ENCODE peak calls at places on chromosomes 16 and 17, in eight cellular contexts. K is HCT116, H is IMR-90, N is GM23248, T is endothelial cell of umbilical vein, F is H9, I is PC-3, S is fibroblast of lung. W is an unnamed sample.

GRCh38 chr17:7173687-7174602 is 5.2 kb downstream of the ASGR1 start:
- DNase-seq in K (no peak), H (no peak), N (peak; percentile 51), T (peak; percentile 89), F (peak; percentile 96), I (no peak), S (no peak), W (no peak)

GRCh38 chr16:70589998-70590471 is 56.3 kb upstream of the IL34 start:
- DNase-seq in K (no peak), H (peak; percentile 85), N (peak; percentile 51), T (peak; percentile 19), F (no peak), I (no peak), S (peak; percentile 43), W (no peak)

GRCh38 chr16:48173877-48174276 is 18.1 kb upstream of the ABCC12 start:
- DNase-seq in K (no peak), H (no peak), N (no peak), T (no peak), F (no peak), I (no peak), S (no peak), W (no peak)

GRCh38 chr16:10577305-10578202 is 2.8 kb downstream of the EMP2 start:
- DNase-seq in K (no peak), H (no peak), N (peak; percentile 40), T (no peak), F (peak; percentile 52), I (peak; percentile 41), S (no peak), W (no peak)

GRCh38 chr16:49556252-49557069 is 182.9 kb downstream of the C16orf78 start:
- DNase-seq in K (peak; percentile 4), H (peak; percentile 35), N (peak; percentile 33), T (peak; percentile 47), F (peak; percentile 55), I (peak; percentile 28), S (peak; percentile 54), W (no peak)

GRCh38 chr17:42325026-42325425 is 36.7 kb downstream of the STAT5A start:
- DNase-seq in K (peak; percentile 81), H (peak; percentile 88), N (peak; percentile 99), T (peak; percentile 35), F (no peak), I (no peak), S (peak; percentile 43), W (no peak)

GRCh38 chr17:80786470-80786869 is 205.2 kb upstream of the CHMP6 start:
- DNase-seq in K (no peak), H (no peak), N (no peak), T (no peak), F (peak; percentile 49), I (no peak), S (no peak), W (no peak)

GRCh38 chr16:10255728-10256127 is 73.5 kb upstream of the GRIN2A start:
- DNase-seq in K (no peak), H (no peak), N (no peak), T (no peak), F (no peak), I (no peak), S (no peak), W (no peak)

GRCh38 chr17:42670199-42670924 is 6.4 kb downstream of the PLEKHH3 start:
- DNase-seq in K (no peak), H (no peak), N (no peak), T (no peak), F (peak; percentile 96), I (no peak), S (no peak), W (no peak)

GRCh38 chr17:75086496-75087181 is 1.1 kb upstream of the SLC16A5 start:
- DNase-seq in K (no peak), H (no peak), N (no peak), T (no peak), F (peak; percentile 58), I (no peak), S (no peak), W (no peak)

GRCh38 chr17:75088902-75089417 is 1.2 kb downstream of the SLC16A5 start:
- DNase-seq in K (no peak), H (no peak), N (peak; percentile 69), T (peak; percentile 69), F (peak; percentile 78), I (peak; percentile 65), S (no peak), W (no peak)

GRCh38 chr17:75087182-75087557 is 584 bp upstream of the SLC16A5 start:
- DNase-seq in K (no peak), H (no peak), N (no peak), T (no peak), F (no peak), I (no peak), S (no peak), W (no peak)

GRCh38 chr17:75087558-75088453 is at the start of gene SLC16A5:
- DNase-seq in K (peak; percentile 84), H (peak; percentile 55), N (peak; percentile 74), T (peak; percentile 81), F (peak; percentile 99), I (no peak), S (peak; percentile 75), W (peak; percentile 81)

DNA sequence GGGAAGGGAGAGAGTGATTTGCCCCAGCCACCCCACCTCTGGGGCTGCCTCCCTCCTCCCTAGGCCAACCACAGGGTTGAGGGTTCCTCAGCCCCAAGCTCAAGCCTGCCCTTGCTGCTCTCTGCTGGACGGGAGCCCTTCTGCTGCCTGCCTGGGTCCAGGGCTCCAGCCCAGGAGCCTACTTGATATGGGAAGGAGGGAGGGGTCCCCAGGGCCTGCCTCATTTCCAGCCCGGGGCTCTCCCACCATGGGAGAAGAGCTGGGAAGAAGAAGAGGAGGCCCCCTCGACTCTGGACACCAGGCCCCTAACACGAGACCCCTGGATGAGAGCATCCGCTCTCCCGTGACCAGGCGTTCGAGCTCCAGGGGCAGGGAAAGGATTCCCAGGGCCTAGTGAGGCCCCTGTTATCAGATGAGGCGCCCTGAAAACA is 726 bp downstream of the SLC16A5 start:
- DNase-seq in K (no peak), H (no peak), N (no peak), T (no peak), F (peak; percentile 61), I (no peak), S (no peak), W (no peak)
- H3K4me1 ChIP-seq in K (peaks cover 91% of the 10 kb centered on the region), H (peaks cover 26% of the 10 kb centered on the region), N (peaks cover 9% of the 10 kb centered on the region), T (peaks cover 42% of the 10 kb centered on the region), F (peaks cover 7% of the 10 kb centered on the region), I (peaks cover 27% of the 10 kb centered on the region), S (peaks cover 21% of the 10 kb centered on the region), W (peaks cover 37% of the 10 kb centered on the region)

GRCh38 chr16:167117-167462 is 1.3 kb downstream of the HBM start:
- DNase-seq in K (no peak), H (no peak), N (no peak), T (no peak), F (no peak), I (no peak), S (no peak), W (no peak)

GRCh38 chr16:168424-168823 is 2.6 kb downstream of the HBM start:
- DNase-seq in K (no peak), H (no peak), N (no peak), T (no peak), F (no peak), I (no peak), S (no peak), W (no peak)

GRCh38 chr16:165539-166374 is at the start of gene HBM:
- DNase-seq in K (no peak), H (no peak), N (no peak), T (no peak), F (no peak), I (no peak), S (no peak), W (no peak)

GRCh38 chr16:165218-165538 is 600 bp upstream of the HBM start:
- DNase-seq in K (no peak), H (no peak), N (no peak), T (no peak), F (peak; percentile 57), I (no peak), S (no peak), W (no peak)

GRCh38 chr16:166375-167116 is 768 bp downstream of the HBM start:
- DNase-seq in K (no peak), H (no peak), N (no peak), T (no peak), F (no peak), I (no peak), S (no peak), W (no peak)
- H4K20me1 ChIP-seq in K (no peaks in the 10 kb centered on the region), H (peaks cover 5% of the 10 kb centered on the region), N (no peaks in the 10 kb centered on the region), T (no peaks in the 10 kb centered on the region), F (no peaks in the 10 kb centered on the region), I (no peaks in the 10 kb centered on the region), S (no peaks in the 10 kb centered on the region), W (no peaks in the 10 kb centered on the region)

DNA sequence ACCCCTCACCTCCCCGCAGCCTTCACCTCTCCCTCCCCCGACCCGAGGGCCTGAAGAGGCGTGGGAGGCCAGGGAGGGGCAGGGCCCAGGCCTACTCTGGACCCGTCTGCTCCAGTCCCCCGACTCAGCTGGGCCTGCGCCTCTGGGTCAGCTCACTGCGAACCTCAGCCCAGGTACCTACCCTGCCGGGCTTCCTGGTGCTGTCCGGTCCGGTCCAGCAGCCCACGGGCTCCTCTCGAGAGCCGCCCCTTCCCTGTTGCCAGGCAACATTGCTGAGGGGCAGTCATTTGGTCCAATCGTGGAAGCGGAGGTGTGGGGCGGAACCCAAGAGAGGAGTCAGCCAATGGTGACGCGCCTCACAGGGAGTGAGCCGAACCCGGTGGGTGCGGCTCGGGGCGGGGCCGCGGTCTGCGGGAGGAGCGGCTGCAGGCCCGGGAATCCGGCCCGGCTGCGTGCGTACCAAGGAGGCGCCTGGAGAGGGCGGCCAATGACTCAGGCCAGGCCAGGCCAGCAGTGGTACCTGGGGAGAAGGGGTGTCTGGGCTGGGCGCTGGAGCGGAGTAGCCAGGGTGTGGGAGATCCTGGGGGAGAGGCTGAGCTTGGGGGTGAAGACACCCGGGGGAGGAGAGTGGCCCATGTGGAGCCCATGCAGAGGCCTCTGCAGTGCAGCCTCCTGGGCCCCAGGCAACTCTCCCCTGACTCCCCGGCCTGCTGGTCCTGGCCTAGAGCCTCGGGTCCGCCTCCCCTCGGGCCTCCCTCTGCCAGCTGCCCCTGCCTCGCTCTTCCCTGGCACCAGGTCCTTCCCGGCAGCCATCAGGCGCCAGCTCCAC is at the start of gene MEAK7:
- DNase-seq in K (peak; percentile 98), H (peak; percentile 98), N (peak; percentile 100), T (peak; percentile 98), F (peak; percentile 98), I (peak; percentile 98), S (peak; percentile 98), W (peak; percentile 97)
- H3K4me1 ChIP-seq in K (peaks cover 69% of the 10 kb centered on the region), H (peaks cover 14% of the 10 kb centered on the region), N (peaks cover 43% of the 10 kb centered on the region), T (peaks cover 10% of the 10 kb centered on the region), F (no peaks in the 10 kb centered on the region), I (peaks cover 61% of the 10 kb centered on the region), S (peaks cover 16% of the 10 kb centered on the region), W (peaks cover 29% of the 10 kb centered on the region)

GRCh38 chr17:4205917-4206316 is 57.9 kb downstream of the ANKFY1 start:
- DNase-seq in K (no peak), H (no peak), N (no peak), T (no peak), F (peak; percentile 2), I (no peak), S (no peak), W (no peak)

GRCh38 chr17:4214142-4214541 is 49.6 kb downstream of the ANKFY1 start:
- DNase-seq in K (no peak), H (no peak), N (no peak), T (no peak), F (no peak), I (no peak), S (no peak), W (no peak)

GRCh38 chr17:4206945-4207344 is 56.8 kb downstream of the ANKFY1 start:
- DNase-seq in K (no peak), H (no peak), N (no peak), T (no peak), F (peak; percentile 9), I (no peak), S (peak; percentile 27), W (no peak)

GRCh38 chr17:4208228-4208627 is 55.6 kb downstream of the ANKFY1 start:
- DNase-seq in K (no peak), H (peak; percentile 28), N (peak; percentile 85), T (no peak), F (peak; percentile 31), I (no peak), S (no peak), W (no peak)

GRCh38 chr17:4209611-4210010 is 54.2 kb downstream of the ANKFY1 start:
- DNase-seq in K (no peak), H (no peak), N (no peak), T (no peak), F (peak; percentile 12), I (no peak), S (no peak), W (no peak)
- H4K20me1 ChIP-seq in K (peaks cover 3% of the 10 kb centered on the region), H (peaks cover 7% of the 10 kb centered on the region), N (no peaks in the 10 kb centered on the region), T (no peaks in the 10 kb centered on the region), F (no peaks in the 10 kb centered on the region), I (no peaks in the 10 kb centered on the region), S (no peaks in the 10 kb centered on the region), W (peaks cover 3% of the 10 kb centered on the region)